ENCODE peak calls at places on chromosomes 4 and X, in four cellular contexts. G is Caco-2, R is Karpas-422, S is ascending aorta. D is an unnamed sample.

GRCh38 chr4:144583658-144584057 is 62.3 kb upstream of the HHIP start:
- DNase-seq in S (no peak), R (no peak), G (no peak), D (no peak)

GRCh38 chr4:185933078-185933581 is 121.1 kb upstream of the SORBS2 start:
- DNase-seq in G (no peak), S (no peak), R (no peak), D (no peak)

GRCh38 chr4:109729563-109730293 is at the start of gene PLA2G12A:
- DNase-seq in S (no peak), R (peak; percentile 90), G (peak; percentile 93), D (peak; percentile 88)

GRCh38 chrX:287670-288069 is 6.5 kb downstream of the PLCXD1 start:
- DNase-seq in R (peak; percentile 42), G (no peak), S (no peak), D (no peak)

GRCh38 chr4:16122784-16123183 is 39.0 kb upstream of the PROM1 start:
- DNase-seq in R (no peak), G (no peak), S (no peak), D (no peak)

GRCh38 chr4:165502919-165503907 is 124.4 kb downstream of the CPE start:
- DNase-seq in G (peak; percentile 40), R (no peak), S (no peak), D (no peak)

GRCh38 chrX:104310084-104310483 is 55.4 kb upstream of the ESX1 start:
- DNase-seq in R (peak; percentile 42), S (no peak), G (peak; percentile 1), D (no peak)

GRCh38 chr4:3256230-3257124 is 7.5 kb downstream of the MSANTD1 start:
- DNase-seq in S (no peak), R (no peak), G (no peak), D (no peak)

GRCh38 chrX:63713510-63713909 is 71.5 kb downstream of the ARHGEF9 start:
- DNase-seq in S (no peak), G (no peak), R (no peak), D (no peak)

GRCh38 chrX:13518126-13518525 is 51.3 kb upstream of the EGFL6 start:
- DNase-seq in R (no peak), G (no peak), S (no peak), D (no peak)

GRCh38 chr4:70932984-70933383 is 30.8 kb downstream of the MOB1B start:
- DNase-seq in R (no peak), S (no peak), G (no peak), D (no peak)

GRCh38 chrX:49915352-49916222 is 6.8 kb upstream of the CLCN5 start:
- DNase-seq in R (peak; percentile 84), S (no peak), G (peak; percentile 56), D (peak; percentile 52)

GRCh38 chr4:86595426-86595805 is 1.3 kb downstream of the PTPN13 start:
- DNase-seq in G (peak; percentile 13), R (no peak), S (no peak), D (no peak)

GRCh38 chr4:157840630-157841029 is 332.2 kb downstream of the GASK1B start:
- DNase-seq in S (no peak), G (no peak), R (no peak), D (no peak)

GRCh38 chr4:166366012-166366411 is 493.0 kb downstream of the TLL1 start:
- DNase-seq in S (no peak), R (no peak), G (no peak), D (no peak)

GRCh38 chrX:5681159-5681558 is 547.5 kb downstream of the NLGN4X start:
- DNase-seq in G (no peak), R (peak; percentile 84), S (no peak), D (peak; percentile 1)

GRCh38 chr4:126306152-126306869 is 991.6 kb downstream of the FAT4 start:
- DNase-seq in S (peak; percentile 8), G (no peak), R (no peak), D (no peak)

GRCh38 chr4:101527186-101527585 is 179.9 kb upstream of the PPP3CA start:
- DNase-seq in G (no peak), S (no peak), R (no peak), D (peak; percentile 56)

GRCh38 chr4:4415107-4415805 is 28.4 kb downstream of the NSG1 start:
- DNase-seq in G (no peak), S (no peak), R (no peak), D (no peak)

GRCh38 chrX:41014776-41015175 is 70.5 kb upstream of the USP9X start:
- DNase-seq in S (no peak), G (no peak), R (no peak), D (no peak)
- H3K4me3 ChIP-seq in S (no peak overlapping the region), G (no peak overlapping the region), R (no peak overlapping the region), D (no peak overlapping the region)

GRCh38 chr4:41349021-41349420 is 92.3 kb downstream of the UCHL1 start:
- DNase-seq in R (no peak), S (no peak), G (no peak), D (no peak)

GRCh38 chr4:41346306-41347061 is 89.8 kb downstream of the UCHL1 start:
- DNase-seq in G (peak; percentile 34), S (no peak), R (no peak), D (no peak)
- H3K4me3 ChIP-seq in G (no peak overlapping the region), S (no peak overlapping the region), R (no peak overlapping the region), D (no peak overlapping the region)

GRCh38 chr4:183797445-183798248 is 107.5 kb upstream of the STOX2 start:
- DNase-seq in R (no peak), G (peak; percentile 57), S (no peak), D (no peak)
- H3K4me3 ChIP-seq in R (no peak overlapping the region), G (peak overlapping the region; percentile 53), S (peak overlapping the region; percentile 62), D (no peak overlapping the region)

GRCh38 chr4:83340692-83341343 is 6.2 kb upstream of the HPSE start:
- DNase-seq in G (no peak), R (no peak), S (no peak), D (peak; percentile 37)

GRCh38 chr4:83334425-83335241 is at the start of gene HPSE:
- DNase-seq in R (peak; percentile 56), G (peak; percentile 72), S (peak; percentile 54), D (peak; percentile 66)

GRCh38 chr4:83339573-83339972 is 4.9 kb upstream of the HPSE start:
- DNase-seq in S (no peak), R (no peak), G (no peak), D (no peak)

GRCh38 chr4:83331959-83332358 is 2.7 kb downstream of the HPSE start:
- DNase-seq in S (no peak), G (no peak), R (no peak), D (no peak)

GRCh38 chr4:83335691-83336090 is 1.0 kb upstream of the HPSE start:
- DNase-seq in G (no peak), S (no peak), R (no peak), D (no peak)
- H3K4me3 ChIP-seq in G (no peak overlapping the region), S (peak overlapping the region; percentile 86), R (no peak overlapping the region), D (no peak overlapping the region)

DNA sequence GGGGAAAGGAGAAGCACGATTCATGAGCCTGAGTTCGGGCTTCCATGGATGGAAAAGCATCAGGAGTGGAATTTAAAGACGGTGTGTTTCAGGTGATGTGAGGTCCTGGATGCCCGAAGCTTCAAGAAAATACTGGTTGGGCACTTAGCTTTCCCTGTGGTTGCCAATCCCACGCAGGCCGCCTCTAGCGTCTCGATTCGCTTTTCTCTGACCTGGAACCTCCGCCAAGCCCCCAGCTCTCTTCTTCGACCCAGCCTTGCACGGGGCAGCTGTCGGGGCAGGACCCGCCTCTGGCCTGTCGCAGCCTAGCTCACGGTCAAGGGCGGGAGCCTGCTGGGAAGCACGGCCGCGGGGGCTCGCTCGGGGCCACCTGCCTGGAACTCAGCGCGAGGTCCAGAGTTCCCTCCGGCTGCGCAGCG is 308 bp upstream of the TLR2 start:
- DNase-seq in G (no peak), R (no peak), S (no peak), D (no peak)
- H3K4me3 ChIP-seq in G (peak overlapping the region; percentile 49), R (no peak overlapping the region), S (peak overlapping the region; percentile 69), D (peak overlapping the region; percentile 59)

DNA sequence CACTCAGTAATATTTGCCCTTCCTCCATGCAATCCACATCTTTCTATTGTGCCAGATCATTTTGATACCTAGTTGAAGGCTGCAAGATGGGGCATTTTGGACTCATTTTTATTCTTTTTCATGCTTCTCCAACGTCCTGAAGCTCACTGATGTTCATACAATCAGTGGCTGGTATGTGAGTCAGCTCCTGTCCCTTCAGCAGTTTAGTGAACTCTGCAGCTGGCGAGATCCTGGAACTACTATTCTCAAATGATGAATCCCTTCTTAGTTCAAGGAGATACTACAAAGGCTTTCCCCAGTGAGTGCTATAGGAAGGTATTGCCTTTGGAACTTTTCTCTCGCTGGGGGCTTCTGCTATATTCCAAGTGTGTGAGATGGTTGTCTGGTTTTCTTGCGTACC is 9.6 kb upstream of the CCDC149 start:
- DNase-seq in S (no peak), R (no peak), G (no peak), D (no peak)
- H3K4me3 ChIP-seq in S (no peak overlapping the region), R (no peak overlapping the region), G (no peak overlapping the region), D (no peak overlapping the region)

D was measured in GM12865.